ENCODE peak calls at places on chromosomes 6 and 20, in eight cellular contexts. Y, Z, E, L, S, Q, C and P are unnamed samples.

GRCh38 chr20:49288250-49288751 is 10.4 kb upstream of the ZNFX1 start:
- DNase-seq in Y (no peak), Z (no peak), E (no peak), L (peak), S (no peak), Q (no peak), C (no peak), P (no peak)

GRCh38 chr6:106910999-106911949 is 63.3 kb downstream of the CD24 start:
- DNase-seq in Y (no peak), Z (no peak), E (no peak), L (no peak), S (peak), Q (no peak), C (no peak), P (no peak)

GRCh38 chr6:169529931-169530761 is 171.7 kb downstream of the WDR27 start:
- DNase-seq in Y (no peak), Z (no peak), E (no peak), L (no peak), S (no peak), Q (no peak), C (peak), P (no peak)

GRCh38 chr20:44839481-44839880 is 29.1 kb upstream of the RIMS4 start:
- DNase-seq in Y (no peak), Z (no peak), E (no peak), L (no peak), S (no peak), Q (no peak), C (no peak), P (no peak)

GRCh38 chr6:154981071-154981373 is 14.1 kb upstream of the TIAM2 start:
- DNase-seq in Y (no peak), Z (no peak), E (no peak), L (peak), S (no peak), Q (no peak), C (no peak), P (no peak)

GRCh38 chr6:83309344-83309743 is 116.2 kb downstream of the RWDD2A start:
- DNase-seq in Y (no peak), Z (no peak), E (no peak), L (no peak), S (no peak), Q (no peak), C (no peak), P (no peak)

GRCh38 chr6:4102687-4103244 is 23.8 kb upstream of the FAM217A start:
- DNase-seq in Y (no peak), Z (no peak), E (no peak), L (no peak), S (peak), Q (no peak), C (no peak), P (peak)

GRCh38 chr6:17101422-17102257 is at the start of gene STMND1:
- DNase-seq in Y (peak), Z (no peak), E (no peak), L (peak), S (peak), Q (no peak), C (no peak), P (peak)

GRCh38 chr6:16452348-16452747 is 214.0 kb downstream of the GMPR start:
- DNase-seq in Y (no peak), Z (no peak), E (no peak), L (no peak), S (no peak), Q (no peak), C (no peak), P (no peak)

GRCh38 chr6:112330071-112330876 is 16.9 kb upstream of the RFPL4B start:
- DNase-seq in Y (no peak), Z (no peak), E (peak), L (no peak), S (peak), Q (no peak), C (peak), P (no peak)

GRCh38 chr20:16639027-16639941 is 66.0 kb upstream of the KIF16B start:
- DNase-seq in Y (no peak), Z (no peak), E (no peak), L (no peak), S (no peak), Q (no peak), C (no peak), P (no peak)

GRCh38 chr20:51206032-51206662 is 183.2 kb upstream of the KCNG1 start:
- DNase-seq in Y (no peak), Z (no peak), E (peak), L (peak), S (no peak), Q (no peak), C (no peak), P (no peak)

GRCh38 chr6:104625536-104625935 is 234.2 kb downstream of the HACE1 start:
- DNase-seq in Y (peak), Z (no peak), E (no peak), L (no peak), S (no peak), Q (no peak), C (peak), P (no peak)

GRCh38 chr6:85506441-85507093 is 56.7 kb downstream of the NT5E start:
- DNase-seq in Y (no peak), Z (no peak), E (no peak), L (peak), S (no peak), Q (no peak), C (no peak), P (no peak)

GRCh38 chr6:108626777-108627176 is 66.1 kb downstream of the FOXO3 start:
- DNase-seq in Y (no peak), Z (no peak), E (no peak), L (no peak), S (no peak), Q (no peak), C (no peak), P (no peak)

GRCh38 chr20:43767686-43768474 is 41.1 kb upstream of the GTSF1L start:
- DNase-seq in Y (no peak), Z (no peak), E (no peak), L (no peak), S (no peak), Q (no peak), C (no peak), P (no peak)

GRCh38 chr6:474454-475185 is 83.1 kb downstream of the IRF4 start:
- DNase-seq in Y (peak), Z (peak), E (peak), L (peak), S (no peak), Q (peak), C (no peak), P (no peak)

GRCh38 chr6:123745877-123746276 is 57.8 kb upstream of the NKAIN2 start:
- DNase-seq in Y (no peak), Z (no peak), E (peak), L (no peak), S (no peak), Q (no peak), C (peak), P (no peak)

GRCh38 chr6:46476301-46476700 is 14.9 kb downstream of the RCAN2 start:
- DNase-seq in Y (no peak), Z (no peak), E (no peak), L (no peak), S (no peak), Q (no peak), C (no peak), P (no peak)